ENCODE peak calls at places on chromosomes 1 and 21, in four cellular contexts. V is CD4-positive, alpha-beta T cell; Z is AG04450; B is fibroblast of pulmonary artery. Q is an unnamed sample.

GRCh38 chr1:6601049-6601864 is 1.4 kb downstream of the KLHL21 start:
- DNase-seq in V (peak), Z (peak), B (peak), Q (peak)

GRCh38 chr1:93977546-93977945 is 68.3 kb upstream of the GCLM start:
- DNase-seq in V (no peak), Z (no peak), B (peak), Q (no peak)

GRCh38 chr1:109847251-109847650 is 63.4 kb upstream of the CSF1 start:
- DNase-seq in V (no peak), Z (no peak), B (no peak), Q (no peak)

GRCh38 chr21:22235866-22236590 is 1237.8 kb downstream of the NCAM2 start:
- DNase-seq in V (no peak), Z (no peak), B (no peak), Q (no peak)

GRCh38 chr1:220914283-220915116 is 35.3 kb downstream of the HLX start:
- DNase-seq in V (no peak), Z (no peak), B (no peak), Q (no peak)

GRCh38 chr1:67840449-67840848 is 7.2 kb upstream of the GNG12 start:
- DNase-seq in V (no peak), Z (peak), B (peak), Q (no peak)

GRCh38 chr1:228668553-228669400 is 66.5 kb upstream of the RHOU start:
- DNase-seq in V (no peak), Z (no peak), B (peak), Q (no peak)

GRCh38 chr1:45954401-45954847 is 151.0 kb downstream of the MAST2 start:
- DNase-seq in V (no peak), Z (peak), B (peak), Q (no peak)

GRCh38 chr1:24369199-24369598 is 44.4 kb downstream of the STPG1 start:
- DNase-seq in V (no peak), Z (no peak), B (peak), Q (no peak)

GRCh38 chr1:218485241-218485928 is 140.2 kb downstream of the TGFB2 start:
- DNase-seq in V (no peak), Z (no peak), B (no peak), Q (no peak)

GRCh38 chr1:231116741-231117140 is 45.1 kb upstream of the TRIM67 start:
- DNase-seq in V (no peak), Z (no peak), B (no peak), Q (no peak)

GRCh38 chr21:39863111-39863510 is 4.1 kb upstream of the PCP4 start:
- DNase-seq in V (no peak), Z (no peak), B (no peak), Q (no peak)

GRCh38 chr1:155049651-155050559 is 1.2 kb upstream of the ADAM15 start:
- DNase-seq in V (no peak), Z (no peak), B (peak), Q (no peak)

GRCh38 chr1:200042119-200042436 is 14.6 kb downstream of the NR5A2 start:
- DNase-seq in V (no peak), Z (no peak), B (no peak), Q (no peak)

GRCh38 chr1:232543194-232543593 is 86.7 kb downstream of the SIPA1L2 start:
- DNase-seq in V (no peak), Z (no peak), B (no peak), Q (no peak)

GRCh38 chr21:33063907-33064622 is 5.9 kb upstream of the OLIG1 start:
- DNase-seq in V (no peak), Z (no peak), B (no peak), Q (no peak)

GRCh38 chr1:205456383-205456867 is 580 bp upstream of the BLACAT1 start:
- DNase-seq in V (no peak), Z (no peak), B (no peak), Q (no peak)

GRCh38 chr1:200733907-200734306 is 4.8 kb upstream of the CAMSAP2 start:
- DNase-seq in V (no peak), Z (no peak), B (no peak), Q (no peak)

GRCh38 chr1:202625416-202626360 is 84.6 kb downstream of the SYT2 start:
- DNase-seq in V (peak), Z (peak), B (peak), Q (no peak)

GRCh38 chr1:175865041-175865766 is 121.8 kb upstream of the TNR start:
- DNase-seq in V (no peak), Z (no peak), B (no peak), Q (no peak)

GRCh38 chr1:83692524-83693336 is 306.2 kb downstream of the TTLL7 start:
- DNase-seq in V (no peak), Z (no peak), B (peak), Q (no peak)

GRCh38 chr1:202623075-202623474 is 87.2 kb downstream of the SYT2 start:
- DNase-seq in V (no peak), Z (no peak), B (peak), Q (no peak)

GRCh38 chr21:14755086-14755485 is 209.0 kb upstream of the SAMSN1 start:
- DNase-seq in V (no peak), Z (no peak), B (no peak), Q (no peak)

GRCh38 chr1:162868972-162869371 is 8.0 kb upstream of the CCDC190 start:
- DNase-seq in V (no peak), Z (no peak), B (no peak), Q (no peak)

GRCh38 chr21:31924548-31924947 is 51.7 kb downstream of the HUNK start:
- DNase-seq in V (no peak), Z (no peak), B (no peak), Q (no peak)

GRCh38 chr1:50271968-50272578 is 151.2 kb downstream of the DMRTA2 start:
- DNase-seq in V (no peak), Z (no peak), B (no peak), Q (no peak)

GRCh38 chr21:17441370-17441769 is 71.5 kb upstream of the CXADR start:
- DNase-seq in V (no peak), Z (no peak), B (peak), Q (no peak)

GRCh38 chr1:53339736-53340385 is 12.0 kb upstream of the LRP8 start:
- DNase-seq in V (no peak), Z (no peak), B (no peak), Q (no peak)

GRCh38 chr1:190373705-190374336 is 103.8 kb downstream of the BRINP3 start:
- DNase-seq in V (no peak), Z (no peak), B (peak), Q (no peak)

GRCh38 chr1:170494369-170494768 is 37.6 kb upstream of the GORAB start:
- DNase-seq in V (no peak), Z (no peak), B (peak), Q (no peak)

GRCh38 chr1:222911866-222912265 is 97.0 kb downstream of the DISP1 start:
- DNase-seq in V (no peak), Z (no peak), B (peak), Q (no peak)

GRCh38 chr1:29638281-29638680 is 402.0 kb downstream of the PTPRU start:
- DNase-seq in V (no peak), Z (no peak), B (no peak), Q (no peak)